ENCODE peak calls at places on chromosomes 3 and 15, in ten cellular contexts. Z, T, G, B, E, I, Q, M, F and H are unnamed samples.

GRCh38 chr15:45291822-45292582 is 40.0 kb downstream of the SLC28A2 start:
- DNase-seq in B (no peak), E (no peak), T (no peak), G (no peak), I (no peak), F (no peak), M (no peak), Q (no peak), Z (no peak), H (no peak)

GRCh38 chr15:98794754-98795153 is 146.4 kb downstream of the IGF1R start:
- DNase-seq in F (no peak), T (no peak), E (no peak), B (peak; percentile 80), M (no peak), I (no peak), Z (peak; percentile 68), Q (no peak), G (no peak), H (no peak)

GRCh38 chr3:120524171-120524923 is 71.8 kb upstream of the NDUFB4 start:
- DNase-seq in M (no peak), G (no peak), Q (no peak), Z (no peak), F (no peak), T (no peak), B (peak; percentile 55), E (no peak), I (no peak), H (no peak)

GRCh38 chr3:58176827-58177489 is 33.8 kb downstream of the DNASE1L3 start:
- DNase-seq in Q (no peak), M (no peak), F (no peak), E (no peak), G (no peak), T (no peak), Z (no peak), I (no peak), B (no peak), H (no peak)

GRCh38 chr3:115704661-115705338 is 81.5 kb downstream of the GAP43 start:
- DNase-seq in Z (no peak), F (no peak), G (no peak), M (no peak), I (no peak), B (peak; percentile 75), T (no peak), Q (no peak), E (no peak), H (no peak)

GRCh38 chr3:12807960-12808359 is 11.5 kb downstream of the CAND2 start:
- DNase-seq in T (no peak), B (no peak), M (no peak), I (no peak), E (no peak), G (no peak), F (no peak), Q (no peak), Z (no peak), H (no peak)

GRCh38 chr3:144831955-144832716 is 860.5 kb downstream of the DIPK2A start:
- DNase-seq in F (no peak), Q (no peak), G (no peak), M (no peak), E (no peak), I (no peak), T (no peak), Z (no peak), B (no peak), H (no peak)

GRCh38 chr3:101823525-101823924 is 25.8 kb upstream of the NFKBIZ start:
- DNase-seq in Q (no peak), F (no peak), T (no peak), I (no peak), M (no peak), Z (no peak), B (no peak), G (no peak), E (no peak), H (no peak)

DNA sequence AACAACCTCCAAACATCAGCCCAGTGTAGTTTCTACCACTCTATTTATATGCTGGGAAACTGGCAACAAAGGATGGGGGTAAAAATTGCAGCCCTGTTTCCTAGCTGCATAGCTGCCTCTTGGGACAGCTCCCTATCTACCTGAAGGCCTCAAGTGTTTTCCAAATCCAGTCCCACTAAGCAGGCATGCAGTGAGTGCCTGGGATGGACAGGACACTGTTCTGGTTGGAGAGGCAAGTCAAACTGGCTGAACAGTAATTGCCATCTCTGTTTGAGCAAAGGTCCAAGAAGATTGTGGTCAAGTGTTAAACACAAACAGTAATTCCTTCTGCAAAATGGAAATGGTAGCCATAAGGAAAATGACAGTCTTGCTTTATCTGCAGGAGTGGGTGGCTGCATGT is 125.4 kb downstream of the FMN1 start:
- DNase-seq in F (no peak), G (no peak), Q (no peak), I (no peak), T (no peak), Z (no peak), M (no peak), B (no peak), E (no peak), H (no peak)
- H3K4me3 ChIP-seq in F (no peak overlapping the region), G (no peak overlapping the region), Q (no peak overlapping the region), I (no peak overlapping the region), T (no peak overlapping the region), Z (no peak overlapping the region), M (no peak overlapping the region), B (no peak overlapping the region), E (no peak overlapping the region), H (no peak overlapping the region)

GRCh38 chr15:76340198-76340801 is 3.7 kb downstream of the ISL2 start:
- DNase-seq in M (peak; percentile 28), Q (no peak), Z (peak; percentile 54), I (no peak), T (no peak), B (no peak), G (peak; percentile 18), E (no peak), F (no peak), H (no peak)
- H3K4me1 ChIP-seq in M (peaks cover 83% of the 10 kb centered on the region), Q (peaks cover 17% of the 10 kb centered on the region), Z (peaks cover 4% of the 10 kb centered on the region), I (peaks cover 15% of the 10 kb centered on the region), T (peaks cover 5% of the 10 kb centered on the region), B (peaks cover 5% of the 10 kb centered on the region), G (peaks cover 58% of the 10 kb centered on the region), E (peaks cover 38% of the 10 kb centered on the region), F (peaks cover 66% of the 10 kb centered on the region), H (peaks cover 7% of the 10 kb centered on the region)

GRCh38 chr3:170866499-170866898 is 3.5 kb downstream of the RPL22L1 start:
- DNase-seq in I (no peak), M (no peak), Q (no peak), T (no peak), Z (no peak), E (no peak), B (no peak), G (no peak), F (no peak), H (no peak)
- TF ChIP-seq POLR2A in I (no peak), M (no peak), Q (no peak), T (no peak), Z (no peak), E (no peak), B (no peak), G (no peak), F (no peak), H (no peak)

DNA sequence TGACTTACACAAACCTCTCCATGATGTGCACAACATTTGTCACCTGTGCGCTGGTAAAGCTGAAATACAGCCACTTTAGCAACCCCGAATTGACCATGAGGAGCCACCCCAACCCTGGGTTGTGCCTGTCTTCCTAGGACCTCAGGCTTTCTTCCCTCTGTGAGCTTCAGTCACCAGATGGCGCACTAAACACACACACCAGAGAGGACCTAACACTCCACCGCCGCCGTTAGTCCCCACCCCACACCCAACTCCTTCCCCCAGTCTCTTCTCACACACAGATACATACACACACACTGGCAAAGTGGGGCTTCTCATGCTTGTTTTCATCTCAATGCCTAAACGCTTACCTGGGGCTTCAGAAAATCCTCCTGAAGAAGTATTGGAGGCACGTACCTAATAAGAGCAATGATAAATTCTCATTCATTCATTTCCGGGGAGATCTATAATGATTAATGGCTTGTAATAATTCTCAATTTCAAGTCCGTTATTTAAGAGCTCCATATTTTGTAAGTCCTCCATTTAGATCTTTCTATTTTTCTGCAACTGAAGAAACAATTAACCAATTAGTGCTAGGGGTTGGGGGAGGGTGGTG is 2.1 kb upstream of the CCDC80 start:
- DNase-seq in Z (peak; percentile 94), G (peak; percentile 82), Q (peak; percentile 79), M (peak; percentile 82), B (peak; percentile 92), E (peak; percentile 93), F (peak; percentile 87), I (peak; percentile 88), T (peak; percentile 76), H (peak; percentile 75)
- H3K4me3 ChIP-seq in Z (no peak overlapping the region), G (no peak overlapping the region), Q (no peak overlapping the region), M (no peak overlapping the region), B (no peak overlapping the region), E (peak overlapping the region; percentile 13), F (no peak overlapping the region), I (peak overlapping the region; percentile 20), T (no peak overlapping the region), H (no peak overlapping the region)

GRCh38 chr15:80706161-80706560 is 11.1 kb downstream of the ABHD17C start:
- DNase-seq in M (no peak), Q (no peak), F (no peak), B (no peak), G (no peak), E (no peak), I (no peak), Z (no peak), T (no peak), H (no peak)
- H3K4me1 ChIP-seq in M (peaks cover 80% of the 10 kb centered on the region), Q (no peaks in the 10 kb centered on the region), F (peaks cover 27% of the 10 kb centered on the region), B (peaks cover 12% of the 10 kb centered on the region), G (no peaks in the 10 kb centered on the region), E (peaks cover 16% of the 10 kb centered on the region), I (no peaks in the 10 kb centered on the region), Z (peaks cover 3% of the 10 kb centered on the region), T (no peaks in the 10 kb centered on the region), H (peaks cover 6% of the 10 kb centered on the region)

DNA sequence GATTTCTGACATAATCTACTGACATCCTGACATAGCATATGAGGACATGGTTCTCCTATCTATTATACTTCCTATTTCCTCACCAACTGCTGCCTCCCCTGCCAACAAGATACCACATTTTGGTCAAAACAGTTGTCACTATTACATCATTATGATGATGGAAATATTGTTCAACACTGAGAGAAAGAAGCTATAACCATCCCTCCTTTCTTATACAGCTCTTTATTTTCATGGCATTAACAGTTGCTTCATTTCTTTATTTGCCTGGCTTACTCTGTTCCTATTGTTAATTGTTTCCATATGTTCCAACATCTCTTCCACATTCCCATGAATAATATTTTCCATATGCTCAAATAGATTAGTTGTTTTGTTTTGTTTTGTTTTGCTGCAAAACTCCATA is 40.8 kb upstream of the FILIP1L start:
- DNase-seq in F (no peak), G (no peak), Q (no peak), T (no peak), E (no peak), Z (no peak), M (no peak), B (peak; percentile 18), I (no peak), H (no peak)
- TF ChIP-seq POLR2A in F (no peak), G (no peak), Q (no peak), T (no peak), E (no peak), Z (no peak), M (no peak), B (no peak), I (no peak), H (no peak)

GRCh38 chr15:65355173-65355982 is 22.4 kb downstream of the IGDCC3 start:
- DNase-seq in T (no peak), Z (no peak), I (no peak), Q (no peak), F (peak; percentile 18), B (no peak), M (no peak), E (no peak), G (no peak), H (no peak)
- H3K4me3 ChIP-seq in T (no peak overlapping the region), Z (peak overlapping the region; percentile 46), I (peak overlapping the region; percentile 51), Q (peak overlapping the region; percentile 8), F (peak overlapping the region; percentile 3), B (peak overlapping the region; percentile 17), M (peak overlapping the region; percentile 25), E (peak overlapping the region; percentile 56), G (no peak overlapping the region), H (peak overlapping the region; percentile 24)